ENCODE peak calls at places on chromosomes 11 and 22, in eight cellular contexts. One of them, this sample, is unnamed.

GRCh38 chr11:76566811-76567210 is 103.7 kb downstream of the LRRC32 start:
- DNase-seq in A172: no peak
- DNase-seq in mucosa of gallbladder: no peak
- DNase-seq in globus pallidus: no peak
- DNase-seq in activated T-cell treated with anti-CD3 and anti-CD28 coated beads, Interleukin-2, amount 50 U/mL, for 72 hours: no peak
- DNase-seq in psoas muscle: no peak
- DNase-seq in WTC11: no peak
- DNase-seq in M059J: peak; percentile 31
- DNase-seq in this sample: no peak

GRCh38 chr22:17587631-17588030 is 24.3 kb downstream of the SLC25A18 start:
- DNase-seq in A172: no peak
- DNase-seq in mucosa of gallbladder: no peak
- DNase-seq in globus pallidus: no peak
- DNase-seq in activated T-cell treated with anti-CD3 and anti-CD28 coated beads, Interleukin-2, amount 50 U/mL, for 72 hours: no peak
- DNase-seq in psoas muscle: no peak
- DNase-seq in WTC11: no peak
- DNase-seq in M059J: no peak
- DNase-seq in this sample: no peak

GRCh38 chr11:85472953-85473352 is 154.2 kb downstream of the DLG2 start:
- DNase-seq in A172: no peak
- DNase-seq in mucosa of gallbladder: no peak
- DNase-seq in globus pallidus: no peak
- DNase-seq in activated T-cell treated with anti-CD3 and anti-CD28 coated beads, Interleukin-2, amount 50 U/mL, for 72 hours: no peak
- DNase-seq in psoas muscle: no peak
- DNase-seq in WTC11: peak; percentile 70
- DNase-seq in M059J: no peak
- DNase-seq in this sample: no peak

GRCh38 chr11:8019671-8020597 is 32.8 kb downstream of the EIF3F start:
- DNase-seq in A172: no peak
- DNase-seq in mucosa of gallbladder: no peak
- DNase-seq in globus pallidus: no peak
- DNase-seq in activated T-cell treated with anti-CD3 and anti-CD28 coated beads, Interleukin-2, amount 50 U/mL, for 72 hours: peak; percentile 51
- DNase-seq in psoas muscle: no peak
- DNase-seq in WTC11: no peak
- DNase-seq in M059J: peak; percentile 37
- DNase-seq in this sample: peak; percentile 17

GRCh38 chr11:63502252-63502820 is 3.5 kb upstream of the LGALS12 start:
- DNase-seq in A172: no peak
- DNase-seq in mucosa of gallbladder: no peak
- DNase-seq in globus pallidus: no peak
- DNase-seq in activated T-cell treated with anti-CD3 and anti-CD28 coated beads, Interleukin-2, amount 50 U/mL, for 72 hours: no peak
- DNase-seq in psoas muscle: no peak
- DNase-seq in WTC11: no peak
- DNase-seq in M059J: no peak
- DNase-seq in this sample: no peak

GRCh38 chr11:46020084-46020483 is 97.6 kb downstream of the LARGE2 start:
- DNase-seq in A172: no peak
- DNase-seq in mucosa of gallbladder: no peak
- DNase-seq in globus pallidus: no peak
- DNase-seq in activated T-cell treated with anti-CD3 and anti-CD28 coated beads, Interleukin-2, amount 50 U/mL, for 72 hours: no peak
- DNase-seq in psoas muscle: no peak
- DNase-seq in WTC11: no peak
- DNase-seq in M059J: no peak
- DNase-seq in this sample: no peak

GRCh38 chr11:122038543-122038942 is 77.5 kb downstream of the BLID start:
- DNase-seq in A172: peak; percentile 61
- DNase-seq in mucosa of gallbladder: no peak
- DNase-seq in globus pallidus: no peak
- DNase-seq in activated T-cell treated with anti-CD3 and anti-CD28 coated beads, Interleukin-2, amount 50 U/mL, for 72 hours: no peak
- DNase-seq in psoas muscle: no peak
- DNase-seq in WTC11: no peak
- DNase-seq in M059J: peak; percentile 82
- DNase-seq in this sample: no peak

GRCh38 chr22:25900880-25901279 is 158.9 kb downstream of the MYO18B start:
- DNase-seq in A172: no peak
- DNase-seq in mucosa of gallbladder: no peak
- DNase-seq in globus pallidus: peak; percentile 93
- DNase-seq in activated T-cell treated with anti-CD3 and anti-CD28 coated beads, Interleukin-2, amount 50 U/mL, for 72 hours: no peak
- DNase-seq in psoas muscle: peak; percentile 63
- DNase-seq in WTC11: no peak
- DNase-seq in M059J: peak; percentile 4
- DNase-seq in this sample: no peak

GRCh38 chr22:47045691-47046410 is 283.4 kb downstream of the TBC1D22A start:
- DNase-seq in A172: no peak
- DNase-seq in mucosa of gallbladder: no peak
- DNase-seq in globus pallidus: no peak
- DNase-seq in activated T-cell treated with anti-CD3 and anti-CD28 coated beads, Interleukin-2, amount 50 U/mL, for 72 hours: no peak
- DNase-seq in psoas muscle: peak; percentile 43
- DNase-seq in WTC11: no peak
- DNase-seq in M059J: no peak
- DNase-seq in this sample: no peak

GRCh38 chr22:20552450-20552894 is 45.1 kb downstream of the MED15 start:
- DNase-seq in A172: no peak
- DNase-seq in mucosa of gallbladder: peak; percentile 71
- DNase-seq in globus pallidus: peak; percentile 76
- DNase-seq in activated T-cell treated with anti-CD3 and anti-CD28 coated beads, Interleukin-2, amount 50 U/mL, for 72 hours: no peak
- DNase-seq in psoas muscle: peak; percentile 97
- DNase-seq in WTC11: no peak
- DNase-seq in M059J: no peak
- DNase-seq in this sample: no peak

GRCh38 chr22:17869285-17870096 is 95.2 kb upstream of the BID start:
- DNase-seq in A172: no peak
- DNase-seq in mucosa of gallbladder: no peak
- DNase-seq in globus pallidus: no peak
- DNase-seq in activated T-cell treated with anti-CD3 and anti-CD28 coated beads, Interleukin-2, amount 50 U/mL, for 72 hours: no peak
- DNase-seq in psoas muscle: no peak
- DNase-seq in WTC11: no peak
- DNase-seq in M059J: no peak
- DNase-seq in this sample: no peak

GRCh38 chr22:45006873-45007246 is 2.9 kb downstream of the PHF21B start:
- DNase-seq in A172: no peak
- DNase-seq in mucosa of gallbladder: no peak
- DNase-seq in globus pallidus: peak; percentile 68
- DNase-seq in activated T-cell treated with anti-CD3 and anti-CD28 coated beads, Interleukin-2, amount 50 U/mL, for 72 hours: no peak
- DNase-seq in psoas muscle: no peak
- DNase-seq in WTC11: peak; percentile 78
- DNase-seq in M059J: no peak
- DNase-seq in this sample: no peak

GRCh38 chr11:111393096-111393495 is 14.0 kb upstream of the POU2AF1 start:
- DNase-seq in A172: no peak
- DNase-seq in mucosa of gallbladder: no peak
- DNase-seq in globus pallidus: no peak
- DNase-seq in activated T-cell treated with anti-CD3 and anti-CD28 coated beads, Interleukin-2, amount 50 U/mL, for 72 hours: no peak
- DNase-seq in psoas muscle: no peak
- DNase-seq in WTC11: no peak
- DNase-seq in M059J: peak; percentile 34
- DNase-seq in this sample: no peak

GRCh38 chr22:26486394-26486793 is 2.7 kb downstream of the SRRD start:
- DNase-seq in A172: no peak
- DNase-seq in mucosa of gallbladder: no peak
- DNase-seq in globus pallidus: no peak
- DNase-seq in activated T-cell treated with anti-CD3 and anti-CD28 coated beads, Interleukin-2, amount 50 U/mL, for 72 hours: no peak
- DNase-seq in psoas muscle: no peak
- DNase-seq in WTC11: no peak
- DNase-seq in M059J: no peak
- DNase-seq in this sample: no peak

GRCh38 chr11:128694618-128695481 is 978 bp downstream of the FLI1 start:
- DNase-seq in A172: no peak
- DNase-seq in mucosa of gallbladder: no peak
- DNase-seq in globus pallidus: no peak
- DNase-seq in activated T-cell treated with anti-CD3 and anti-CD28 coated beads, Interleukin-2, amount 50 U/mL, for 72 hours: peak; percentile 63
- DNase-seq in psoas muscle: peak; percentile 64
- DNase-seq in WTC11: peak; percentile 59
- DNase-seq in M059J: peak; percentile 40
- DNase-seq in this sample: no peak

GRCh38 chr22:41725510-41726110 is 26.3 kb downstream of the MEI1 start:
- DNase-seq in A172: peak; percentile 53
- DNase-seq in mucosa of gallbladder: no peak
- DNase-seq in globus pallidus: no peak
- DNase-seq in activated T-cell treated with anti-CD3 and anti-CD28 coated beads, Interleukin-2, amount 50 U/mL, for 72 hours: no peak
- DNase-seq in psoas muscle: no peak
- DNase-seq in WTC11: no peak
- DNase-seq in M059J: peak; percentile 49
- DNase-seq in this sample: no peak

GRCh38 chr11:119424276-119424675 is 1.3 kb upstream of the THY1 start:
- DNase-seq in A172: no peak
- DNase-seq in mucosa of gallbladder: no peak
- DNase-seq in globus pallidus: no peak
- DNase-seq in activated T-cell treated with anti-CD3 and anti-CD28 coated beads, Interleukin-2, amount 50 U/mL, for 72 hours: no peak
- DNase-seq in psoas muscle: no peak
- DNase-seq in WTC11: no peak
- DNase-seq in M059J: no peak
- DNase-seq in this sample: no peak

GRCh38 chr11:75482310-75482606 is 43.5 kb downstream of the GDPD5 start:
- DNase-seq in A172: no peak
- DNase-seq in mucosa of gallbladder: no peak
- DNase-seq in globus pallidus: no peak
- DNase-seq in activated T-cell treated with anti-CD3 and anti-CD28 coated beads, Interleukin-2, amount 50 U/mL, for 72 hours: no peak
- DNase-seq in psoas muscle: no peak
- DNase-seq in WTC11: no peak
- DNase-seq in M059J: no peak
- DNase-seq in this sample: no peak

GRCh38 chr22:32745251-32745995 is 56.1 kb upstream of the TIMP3 start:
- DNase-seq in A172: peak; percentile 14
- DNase-seq in mucosa of gallbladder: peak; percentile 37
- DNase-seq in globus pallidus: no peak
- DNase-seq in activated T-cell treated with anti-CD3 and anti-CD28 coated beads, Interleukin-2, amount 50 U/mL, for 72 hours: no peak
- DNase-seq in psoas muscle: peak; percentile 85
- DNase-seq in WTC11: peak; percentile 26
- DNase-seq in M059J: peak; percentile 58
- DNase-seq in this sample: no peak

GRCh38 chr11:59560702-59561469 is 49.5 kb downstream of the OR4D9 start:
- DNase-seq in A172: peak; percentile 76
- DNase-seq in mucosa of gallbladder: peak; percentile 86
- DNase-seq in globus pallidus: peak; percentile 75
- DNase-seq in activated T-cell treated with anti-CD3 and anti-CD28 coated beads, Interleukin-2, amount 50 U/mL, for 72 hours: peak; percentile 82
- DNase-seq in psoas muscle: peak; percentile 93
- DNase-seq in WTC11: peak; percentile 83
- DNase-seq in M059J: peak; percentile 74
- DNase-seq in this sample: peak; percentile 73

GRCh38 chr22:31846161-31847115 is 92.6 kb downstream of the DEPDC5 start:
- DNase-seq in A172: no peak
- DNase-seq in mucosa of gallbladder: no peak
- DNase-seq in globus pallidus: no peak
- DNase-seq in activated T-cell treated with anti-CD3 and anti-CD28 coated beads, Interleukin-2, amount 50 U/mL, for 72 hours: peak; percentile 15
- DNase-seq in psoas muscle: no peak
- DNase-seq in WTC11: peak; percentile 21
- DNase-seq in M059J: no peak
- DNase-seq in this sample: no peak

GRCh38 chr11:27619039-27619438 is 81.2 kb downstream of the BDNF start:
- DNase-seq in A172: peak; percentile 34
- DNase-seq in mucosa of gallbladder: no peak
- DNase-seq in globus pallidus: no peak
- DNase-seq in activated T-cell treated with anti-CD3 and anti-CD28 coated beads, Interleukin-2, amount 50 U/mL, for 72 hours: no peak
- DNase-seq in psoas muscle: no peak
- DNase-seq in WTC11: no peak
- DNase-seq in M059J: peak; percentile 32
- DNase-seq in this sample: no peak

GRCh38 chr11:9260182-9261146 is 4.7 kb downstream of the DENND5A start:
- DNase-seq in A172: no peak
- DNase-seq in mucosa of gallbladder: no peak
- DNase-seq in globus pallidus: no peak
- DNase-seq in activated T-cell treated with anti-CD3 and anti-CD28 coated beads, Interleukin-2, amount 50 U/mL, for 72 hours: no peak
- DNase-seq in psoas muscle: no peak
- DNase-seq in WTC11: no peak
- DNase-seq in M059J: no peak
- DNase-seq in this sample: no peak

GRCh38 chr22:25840162-25840561 is 98.2 kb downstream of the MYO18B start:
- DNase-seq in A172: no peak
- DNase-seq in mucosa of gallbladder: no peak
- DNase-seq in globus pallidus: no peak
- DNase-seq in activated T-cell treated with anti-CD3 and anti-CD28 coated beads, Interleukin-2, amount 50 U/mL, for 72 hours: no peak
- DNase-seq in psoas muscle: no peak
- DNase-seq in WTC11: no peak
- DNase-seq in M059J: peak; percentile 29
- DNase-seq in this sample: no peak

GRCh38 chr11:45045692-45046471 is 95.2 kb upstream of the TP53I11 start:
- DNase-seq in A172: peak; percentile 68
- DNase-seq in mucosa of gallbladder: peak; percentile 47
- DNase-seq in globus pallidus: peak; percentile 22
- DNase-seq in activated T-cell treated with anti-CD3 and anti-CD28 coated beads, Interleukin-2, amount 50 U/mL, for 72 hours: peak; percentile 36
- DNase-seq in psoas muscle: peak; percentile 74
- DNase-seq in WTC11: no peak
- DNase-seq in M059J: peak; percentile 82
- DNase-seq in this sample: no peak

GRCh38 chr11:119195680-119196079 is 10.4 kb downstream of the NHERF4 start:
- DNase-seq in A172: no peak
- DNase-seq in mucosa of gallbladder: peak; percentile 80
- DNase-seq in globus pallidus: no peak
- DNase-seq in activated T-cell treated with anti-CD3 and anti-CD28 coated beads, Interleukin-2, amount 50 U/mL, for 72 hours: no peak
- DNase-seq in psoas muscle: no peak
- DNase-seq in WTC11: peak; percentile 94
- DNase-seq in M059J: peak; percentile 79
- DNase-seq in this sample: no peak

GRCh38 chr22:49448546-49448945 is 379.1 kb downstream of the BRD1 start:
- DNase-seq in A172: no peak
- DNase-seq in mucosa of gallbladder: no peak
- DNase-seq in globus pallidus: peak; percentile 94
- DNase-seq in activated T-cell treated with anti-CD3 and anti-CD28 coated beads, Interleukin-2, amount 50 U/mL, for 72 hours: no peak
- DNase-seq in psoas muscle: no peak
- DNase-seq in WTC11: no peak
- DNase-seq in M059J: no peak
- DNase-seq in this sample: no peak

GRCh38 chr11:102990145-102990544 is 34.6 kb upstream of the MMP13 start:
- DNase-seq in A172: no peak
- DNase-seq in mucosa of gallbladder: no peak
- DNase-seq in globus pallidus: no peak
- DNase-seq in activated T-cell treated with anti-CD3 and anti-CD28 coated beads, Interleukin-2, amount 50 U/mL, for 72 hours: no peak
- DNase-seq in psoas muscle: no peak
- DNase-seq in WTC11: no peak
- DNase-seq in M059J: peak; percentile 37
- DNase-seq in this sample: no peak

GRCh38 chr22:17576475-17576874 is 13.2 kb downstream of the SLC25A18 start:
- DNase-seq in A172: peak; percentile 92
- DNase-seq in mucosa of gallbladder: no peak
- DNase-seq in globus pallidus: no peak
- DNase-seq in activated T-cell treated with anti-CD3 and anti-CD28 coated beads, Interleukin-2, amount 50 U/mL, for 72 hours: peak; percentile 13
- DNase-seq in psoas muscle: no peak
- DNase-seq in WTC11: no peak
- DNase-seq in M059J: peak; percentile 99
- DNase-seq in this sample: no peak

GRCh38 chr22:49258107-49259010 is 569.3 kb downstream of the BRD1 start:
- DNase-seq in A172: no peak
- DNase-seq in mucosa of gallbladder: no peak
- DNase-seq in globus pallidus: no peak
- DNase-seq in activated T-cell treated with anti-CD3 and anti-CD28 coated beads, Interleukin-2, amount 50 U/mL, for 72 hours: no peak
- DNase-seq in psoas muscle: no peak
- DNase-seq in WTC11: no peak
- DNase-seq in M059J: no peak
- DNase-seq in this sample: no peak

GRCh38 chr11:42422094-42422493 is 889.7 kb upstream of the API5 start:
- DNase-seq in A172: no peak
- DNase-seq in mucosa of gallbladder: no peak
- DNase-seq in globus pallidus: no peak
- DNase-seq in activated T-cell treated with anti-CD3 and anti-CD28 coated beads, Interleukin-2, amount 50 U/mL, for 72 hours: no peak
- DNase-seq in psoas muscle: no peak
- DNase-seq in WTC11: no peak
- DNase-seq in M059J: peak; percentile 38
- DNase-seq in this sample: no peak

GRCh38 chr11:108501396-108501795 is 3.2 kb upstream of the POGLUT3 start:
- DNase-seq in A172: peak; percentile 19
- DNase-seq in mucosa of gallbladder: no peak
- DNase-seq in globus pallidus: no peak
- DNase-seq in activated T-cell treated with anti-CD3 and anti-CD28 coated beads, Interleukin-2, amount 50 U/mL, for 72 hours: no peak
- DNase-seq in psoas muscle: no peak
- DNase-seq in WTC11: no peak
- DNase-seq in M059J: peak; percentile 53
- DNase-seq in this sample: no peak

GRCh38 chr11:77467993-77468392 is 5.9 kb downstream of the PAK1 start:
- DNase-seq in A172: no peak
- DNase-seq in mucosa of gallbladder: no peak
- DNase-seq in globus pallidus: no peak
- DNase-seq in activated T-cell treated with anti-CD3 and anti-CD28 coated beads, Interleukin-2, amount 50 U/mL, for 72 hours: no peak
- DNase-seq in psoas muscle: no peak
- DNase-seq in WTC11: no peak
- DNase-seq in M059J: no peak
- DNase-seq in this sample: no peak

GRCh38 chr11:72045849-72046248 is 34.5 kb downstream of the NUMA1 start:
- DNase-seq in A172: no peak
- DNase-seq in mucosa of gallbladder: no peak
- DNase-seq in globus pallidus: peak; percentile 27
- DNase-seq in activated T-cell treated with anti-CD3 and anti-CD28 coated beads, Interleukin-2, amount 50 U/mL, for 72 hours: no peak
- DNase-seq in psoas muscle: no peak
- DNase-seq in WTC11: no peak
- DNase-seq in M059J: no peak
- DNase-seq in this sample: no peak